ENCODE peak calls at places on chromosome 19, in five cellular contexts. T, F, P, I and W are unnamed samples. For H3K36me3, the result is how much of the 10 kb centered on the place peaks cover.

GRCh38 chr19:12065100-12065538 is 588 bp downstream of the ZNF844 start:
- DNase-seq in I (no peak), T (peak), P (peak), F (no peak), W (peak)

GRCh38 chr19:46529622-46530451 is 34.2 kb upstream of the PNMA8B start:
- DNase-seq in I (peak), P (peak), F (no peak), T (peak), W (peak)

GRCh38 chr19:11179716-11180297 is 17.5 kb downstream of the KANK2 start:
- DNase-seq in P (no peak), T (no peak), F (peak), I (peak), W (no peak)

GRCh38 chr19:18736415-18737336 is 53.2 kb downstream of the CRTC1 start:
- DNase-seq in F (no peak), T (no peak), I (no peak), P (no peak), W (no peak)

GRCh38 chr19:42150353-42150752 is 18.1 kb upstream of the POU2F2 start:
- DNase-seq in F (no peak), P (no peak), T (no peak), I (no peak), W (no peak)

GRCh38 chr19:16496613-16496983 is 404 bp downstream of the C19orf44 start:
- DNase-seq in I (no peak), F (no peak), T (peak), P (peak), W (peak)

GRCh38 chr19:30001794-30002193 is 59.8 kb downstream of the URI1 start:
- DNase-seq in P (no peak), T (peak), F (no peak), I (peak), W (peak)

GRCh38 chr19:17327654-17328516 is 6.8 kb downstream of the ANO8 start:
- DNase-seq in P (no peak), F (no peak), I (peak), T (no peak), W (no peak)

GRCh38 chr19:16339361-16339725 is 14.7 kb downstream of the KLF2 start:
- DNase-seq in T (no peak), I (no peak), F (no peak), P (no peak), W (no peak)

GRCh38 chr19:42129399-42130253 is 2.6 kb downstream of the POU2F2 start:
- DNase-seq in P (peak), I (no peak), F (peak), T (peak), W (no peak)

GRCh38 chr19:34363094-34363493 is 1.9 kb upstream of the GPI start:
- DNase-seq in P (peak), I (no peak), T (no peak), F (no peak), W (no peak)

GRCh38 chr19:32649751-32650150 is 25.2 kb downstream of the ANKRD27 start:
- DNase-seq in T (no peak), F (no peak), I (no peak), P (no peak), W (no peak)

GRCh38 chr19:17404621-17405249 is 695 bp downstream of the BST2 start:
- DNase-seq in P (no peak), F (no peak), T (no peak), I (no peak), W (no peak)

GRCh38 chr19:11014403-11014911 is 53.6 kb downstream of the SMARCA4 start:
- DNase-seq in F (no peak), T (no peak), I (no peak), P (no peak), W (no peak)

GRCh38 chr19:23285948-23286347 is 35.8 kb upstream of the ZNF724 start:
- DNase-seq in T (no peak), F (no peak), P (no peak), I (no peak), W (no peak)

GRCh38 chr19:21221653-21222052 is 79.8 kb downstream of the ZNF431 start:
- DNase-seq in P (no peak), F (no peak), T (peak), I (no peak), W (no peak)

GRCh38 chr19:57105976-57106610 is 13.7 kb upstream of the USP29 start:
- DNase-seq in F (no peak), T (no peak), P (no peak), I (no peak), W (no peak)

GRCh38 chr19:4557971-4558941 is 1.2 kb downstream of the SEMA6B start:
- DNase-seq in T (no peak), F (no peak), P (peak), I (peak), W (peak)

GRCh38 chr19:21698215-21698614 is 69.2 kb downstream of the ZNF100 start:
- DNase-seq in T (peak), F (no peak), I (peak), P (peak), W (peak)

GRCh38 chr19:10850631-10851030 is 2.4 kb downstream of the C19orf38 start:
- DNase-seq in T (no peak), P (no peak), I (no peak), F (no peak), W (no peak)

GRCh38 chr19:31290926-31291590 is 58.2 kb downstream of the TSHZ3 start:
- DNase-seq in I (no peak), F (no peak), T (peak), P (no peak), W (no peak)

GRCh38 chr19:47111081-47111589 is 2.4 kb downstream of the ZC3H4 start:
- DNase-seq in P (peak), I (peak), T (no peak), F (no peak), W (peak)

GRCh38 chr19:46081928-46082727 is 41.3 kb upstream of the IGFL4 start:
- DNase-seq in F (peak), I (peak), T (peak), P (peak), W (peak)

GRCh38 chr19:38978315-38978689 is 2.8 kb upstream of the FBXO17 start:
- DNase-seq in T (no peak), F (no peak), I (no peak), P (no peak), W (no peak)

GRCh38 chr19:41708481-41708880 is at the start of gene CEACAM5:
- DNase-seq in P (no peak), F (no peak), T (no peak), I (no peak), W (no peak)

GRCh38 chr19:3132971-3133792 is 2.7 kb upstream of the GNA15 start:
- DNase-seq in P (peak), T (peak), I (no peak), F (peak), W (peak)

GRCh38 chr19:36573948-36574726 is 1.0 kb upstream of the ZNF529 start:
- DNase-seq in F (no peak), I (peak), T (peak), P (peak), W (no peak)

GRCh38 chr19:13629687-13630357 is 123.5 kb upstream of the CACNA1A start:
- DNase-seq in I (no peak), F (no peak), T (peak), P (peak), W (peak)

GRCh38 chr19:44608391-44608821 is 5.0 kb upstream of the IGSF23 start:
- DNase-seq in P (peak), T (peak), F (no peak), I (peak), W (peak)

GRCh38 chr19:6528544-6529121 is 2.2 kb upstream of the TNFSF9 start:
- DNase-seq in P (peak), I (no peak), T (no peak), F (no peak), W (no peak)

GRCh38 chr19:39469036-39469435 is 11.6 kb upstream of the TIMM50 start:
- DNase-seq in I (no peak), P (no peak), F (no peak), T (no peak), W (no peak)

GRCh38 chr19:49894879-49895565 is 1.7 kb downstream of the IL4I1 start:
- DNase-seq in T (no peak), F (no peak), I (no peak), P (no peak), W (no peak)

GRCh38 chr19:51546650-51547396 is 15.4 kb upstream of the SIGLEC6 start:
- DNase-seq in T (peak), P (peak), I (peak), F (no peak), W (no peak)

GRCh38 chr19:38993271-38993670 is 17.7 kb upstream of the FBXO17 start:
- DNase-seq in I (peak), T (peak), P (peak), F (no peak), W (no peak)

GRCh38 chr19:54133312-54133956 is 4.1 kb upstream of the CNOT3 start:
- DNase-seq in F (no peak), P (no peak), T (peak), I (peak), W (peak)

GRCh38 chr19:18594824-18595373 is 6.3 kb downstream of the REX1BD start:
- DNase-seq in F (no peak), P (no peak), T (no peak), I (no peak), W (no peak)

GRCh38 chr19:9431475-9431874 is 3.9 kb downstream of the ZNF266 start:
- DNase-seq in P (peak), F (no peak), T (no peak), I (no peak), W (peak)

GRCh38 chr19:9436358-9436757 is 985 bp upstream of the ZNF266 start:
- DNase-seq in P (no peak), I (no peak), T (no peak), F (no peak), W (no peak)

GRCh38 chr19:9427941-9428340 is 7.4 kb downstream of the ZNF266 start:
- DNase-seq in P (no peak), I (no peak), F (no peak), T (no peak), W (no peak)

GRCh38 chr19:9435279-9436268 is at the start of gene ZNF266:
- DNase-seq in I (peak), P (peak), T (peak), F (peak), W (peak)

GRCh38 chr19:9430444-9430843 is 4.9 kb downstream of the ZNF266 start:
- DNase-seq in P (no peak), F (no peak), T (no peak), I (no peak), W (no peak)
- TF ChIP-seq EZH2 in P (no peak), F (no peak), T (no peak), I (no peak), W (no peak)

GRCh38 chr19:1990230-1991017 is 25.1 kb downstream of the BTBD2 start:
- DNase-seq in F (no peak), I (no peak), P (no peak), T (no peak), W (no peak)

GRCh38 chr19:1986357-1987162 is 29.0 kb downstream of the BTBD2 start:
- DNase-seq in I (no peak), T (no peak), F (no peak), P (no peak), W (no peak)

GRCh38 chr19:1985588-1986356 is 29.7 kb downstream of the BTBD2 start:
- DNase-seq in T (no peak), F (no peak), I (no peak), P (no peak), W (no peak)

GRCh38 chr19:1989513-1990229 is 25.8 kb downstream of the BTBD2 start:
- DNase-seq in F (no peak), T (no peak), I (no peak), P (no peak), W (no peak)

GRCh38 chr19:1987197-1988187 is 28.0 kb downstream of the BTBD2 start:
- DNase-seq in I (no peak), T (no peak), F (no peak), P (no peak), W (no peak)
- H3K36me3 ChIP-seq in I (under half), T (under half), F (under half), P (under half), W (half or more)

DNA sequence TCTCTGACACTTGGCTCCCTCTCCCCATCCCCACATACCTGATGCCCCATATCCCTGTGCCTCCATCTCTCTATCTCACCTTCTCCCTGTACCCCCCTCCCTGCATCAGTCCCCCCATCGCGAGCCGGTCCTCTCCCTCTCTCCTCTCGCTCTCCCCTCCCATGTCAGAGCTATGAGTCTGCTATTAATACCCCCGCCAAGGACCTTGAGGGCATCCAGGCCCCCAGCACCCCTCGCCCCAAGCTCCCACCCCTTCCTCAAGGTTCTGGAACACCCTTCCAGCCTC is 1.6 kb downstream of the GRIN2D start:
- DNase-seq in F (no peak), I (no peak), P (no peak), T (no peak), W (no peak)
- TF ChIP-seq EZH2 in F (no peak), I (peak), P (no peak), T (no peak), W (no peak)

GRCh38 chr19:55675661-55676354 is 782 bp downstream of the EPN1 start:
- DNase-seq in I (peak), T (no peak), P (peak), F (no peak), W (no peak)
- H3K36me3 ChIP-seq in I (under half), T (under half), P (under half), F (under half), W (under half)

GRCh38 chr19:459724-460511 is 915 bp downstream of the SHC2 start:
- DNase-seq in I (peak), F (no peak), P (peak), T (peak), W (peak)
- TF ChIP-seq EZH2 in I (peak), F (no peak), P (peak), T (peak), W (no peak)